ENCODE peak calls at places on chromosomes 12 and 14, in four cellular contexts. X is activated CD8-positive, alpha-beta T cell treated with anti-CD3 and anti-CD28 coated beads for 36 hours; J is stimulated activated CD4-positive, alpha-beta T cell treated with anti-CD3 and anti-CD28 coated beads, Interleukin-12 subunit alpha, Interleukin-12 subunit beta, amount 100 ng/mL, for 24 hours; T is SHP77. H is an unnamed sample.

GRCh38 chr14:66530526-66530925 is 22.6 kb downstream of the GPHN start:
- DNase-seq in J (no peak), X (no peak), T (no peak), H (no peak)

GRCh38 chr14:44785096-44785495 is 176.7 kb downstream of the KLHL28 start:
- DNase-seq in J (no peak), T (no peak), X (no peak), H (no peak)

GRCh38 chr12:99455350-99456037 is 192.1 kb upstream of the GARIN6 start:
- DNase-seq in T (no peak), X (no peak), J (no peak), H (peak; percentile 69)

GRCh38 chr14:62143235-62143634 is 381.0 kb downstream of the SNAPC1 start:
- DNase-seq in X (no peak), T (no peak), J (no peak), H (no peak)

GRCh38 chr14:63725786-63726185 is 2.1 kb downstream of the SGPP1 start:
- DNase-seq in J (no peak), T (no peak), X (no peak), H (no peak)

GRCh38 chr12:95204141-95204866 is 13.0 kb downstream of the FGD6 start:
- DNase-seq in J (no peak), X (no peak), T (no peak), H (peak; percentile 86)

GRCh38 chr12:99767809-99768208 is 120.3 kb downstream of the GARIN6 start:
- DNase-seq in T (no peak), X (no peak), J (no peak), H (no peak)

GRCh38 chr12:48311313-48311712 is 39.4 kb downstream of the ZNF641 start:
- DNase-seq in X (no peak), T (no peak), J (no peak), H (no peak)

GRCh38 chr14:103943673-103944072 is 1.3 kb upstream of the RD3L start:
- DNase-seq in J (no peak), X (no peak), T (no peak), H (peak; percentile 85)

GRCh38 chr14:94540031-94540794 is 21.0 kb upstream of the SERPINA4 start:
- DNase-seq in J (no peak), X (no peak), T (no peak), H (no peak)

GRCh38 chr14:73742520-73743238 is 28.5 kb upstream of the PNMA1 start:
- DNase-seq in J (no peak), T (no peak), X (peak; percentile 67), H (no peak)

GRCh38 chr14:53850714-53851296 is 105.8 kb downstream of the BMP4 start:
- DNase-seq in T (no peak), X (no peak), J (no peak), H (no peak)

GRCh38 chr14:21913759-21914158 is 240.1 kb upstream of the OR4E1 start:
- DNase-seq in T (peak; percentile 73), J (peak; percentile 59), X (peak; percentile 93), H (peak; percentile 59)

H was measured in SJSA1.